ENCODE peak calls at places on chromosomes 3 and 15, in nine cellular contexts. C is H9, O is ascending aorta, T is endothelial cell of umbilical vein, X is caudate nucleus, N is dorsolateral prefrontal cortex, M is neuronal stem cell, I is transverse colon, Y is brain microvascular endothelial cell. S is an unnamed sample.

GRCh38 chr3:99720985-99721632 is 82.7 kb downstream of the COL8A1 start:
- DNase-seq in I (peak; percentile 18), N (no peak), O (no peak), Y (peak; percentile 34), M (no peak), C (no peak), X (no peak), T (peak; percentile 55), S (no peak)

GRCh38 chr3:25043181-25043580 is 384.9 kb upstream of the RARB start:
- DNase-seq in O (no peak), T (no peak), M (no peak), X (no peak), Y (no peak), N (no peak), C (no peak), I (no peak), S (no peak)

GRCh38 chr3:34635352-34635850 is 837.0 kb downstream of the PDCD6IP start:
- DNase-seq in N (no peak), I (no peak), Y (no peak), C (no peak), X (no peak), M (no peak), O (no peak), T (no peak), S (no peak)

GRCh38 chr15:43135351-43135750 is 2.0 kb downstream of the TMEM62 start:
- DNase-seq in O (no peak), Y (no peak), X (no peak), T (no peak), C (no peak), M (no peak), I (no peak), N (no peak), S (no peak)

GRCh38 chr3:69014022-69014580 is 617 bp upstream of the EOGT start:
- DNase-seq in M (no peak), T (no peak), O (no peak), Y (no peak), C (no peak), I (no peak), X (no peak), N (no peak), S (no peak)

GRCh38 chr3:40317061-40317676 is 7.7 kb downstream of the EIF1B start:
- DNase-seq in O (no peak), T (peak; percentile 64), C (no peak), Y (peak; percentile 72), M (peak; percentile 50), I (peak; percentile 27), N (no peak), X (peak; percentile 9), S (peak; percentile 6)

GRCh38 chr3:63015614-63016016 is 140.4 kb upstream of the CADPS start:
- DNase-seq in M (peak; percentile 51), Y (no peak), N (peak; percentile 65), C (peak; percentile 92), T (no peak), I (no peak), O (no peak), X (no peak), S (no peak)

GRCh38 chr15:72751751-72752455 is 31.7 kb downstream of the ADPGK start:
- DNase-seq in N (no peak), I (no peak), T (no peak), C (no peak), X (no peak), O (no peak), M (no peak), Y (no peak), S (no peak)

GRCh38 chr15:99925661-99926461 is 192.6 kb upstream of the LYSMD4 start:
- DNase-seq in M (peak; percentile 30), I (peak; percentile 83), O (peak; percentile 83), T (peak; percentile 16), Y (no peak), N (no peak), C (peak; percentile 69), X (no peak), S (peak; percentile 24)

GRCh38 chr15:100224206-100225185 is 117.3 kb downstream of the ADAMTS17 start:
- DNase-seq in Y (no peak), T (no peak), I (no peak), M (no peak), X (no peak), C (no peak), N (no peak), O (no peak), S (peak; percentile 90)

GRCh38 chr3:52401551-52401950 is 43.4 kb downstream of the SEMA3G start:
- DNase-seq in T (no peak), O (no peak), Y (no peak), N (no peak), C (no peak), M (no peak), I (no peak), X (no peak), S (no peak)

GRCh38 chr3:51706021-51706485 is 815 bp upstream of the GRM2 start:
- DNase-seq in T (no peak), M (no peak), C (no peak), Y (no peak), X (no peak), N (peak; percentile 37), O (no peak), I (no peak), S (no peak)

GRCh38 chr15:35784745-35785144 is 238.8 kb upstream of the DPH6 start:
- DNase-seq in M (no peak), C (no peak), X (no peak), N (no peak), O (no peak), Y (no peak), T (no peak), I (no peak), S (no peak)

GRCh38 chr3:107994954-107995715 is 95.7 kb downstream of the CD47 start:
- DNase-seq in Y (no peak), T (no peak), C (no peak), X (no peak), N (no peak), I (no peak), O (no peak), M (no peak), S (no peak)

DNA sequence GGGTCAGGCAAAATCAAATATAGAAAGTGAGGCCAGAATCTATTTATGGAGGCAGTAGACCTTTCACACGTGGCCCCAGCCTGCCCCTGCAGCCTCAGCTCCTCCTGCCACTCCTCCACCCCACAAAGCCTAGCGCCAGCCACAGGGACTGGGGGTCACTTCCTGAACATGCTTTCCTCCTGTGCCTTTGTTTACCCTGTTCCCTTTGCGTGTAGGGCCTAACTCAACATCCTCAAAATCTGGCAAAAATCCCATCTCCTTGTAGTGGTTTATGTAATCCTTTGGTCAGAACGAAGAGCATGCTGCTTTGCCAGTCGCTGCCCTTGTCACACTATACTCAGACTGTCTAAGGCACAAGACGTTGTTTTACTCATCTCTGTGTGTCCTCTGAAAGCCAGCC is 39.6 kb downstream of the KBTBD12 start:
- DNase-seq in X (no peak), M (no peak), T (no peak), C (no peak), N (no peak), I (no peak), O (no peak), Y (no peak), S (no peak)
- H3K27ac ChIP-seq in X (no peak overlapping the region), M (no peak overlapping the region), T (no peak overlapping the region), C (no peak overlapping the region), N (peak overlapping the region; percentile 28), I (no peak overlapping the region), O (peak overlapping the region; percentile 66), Y (no peak overlapping the region), S (no peak overlapping the region)

DNA sequence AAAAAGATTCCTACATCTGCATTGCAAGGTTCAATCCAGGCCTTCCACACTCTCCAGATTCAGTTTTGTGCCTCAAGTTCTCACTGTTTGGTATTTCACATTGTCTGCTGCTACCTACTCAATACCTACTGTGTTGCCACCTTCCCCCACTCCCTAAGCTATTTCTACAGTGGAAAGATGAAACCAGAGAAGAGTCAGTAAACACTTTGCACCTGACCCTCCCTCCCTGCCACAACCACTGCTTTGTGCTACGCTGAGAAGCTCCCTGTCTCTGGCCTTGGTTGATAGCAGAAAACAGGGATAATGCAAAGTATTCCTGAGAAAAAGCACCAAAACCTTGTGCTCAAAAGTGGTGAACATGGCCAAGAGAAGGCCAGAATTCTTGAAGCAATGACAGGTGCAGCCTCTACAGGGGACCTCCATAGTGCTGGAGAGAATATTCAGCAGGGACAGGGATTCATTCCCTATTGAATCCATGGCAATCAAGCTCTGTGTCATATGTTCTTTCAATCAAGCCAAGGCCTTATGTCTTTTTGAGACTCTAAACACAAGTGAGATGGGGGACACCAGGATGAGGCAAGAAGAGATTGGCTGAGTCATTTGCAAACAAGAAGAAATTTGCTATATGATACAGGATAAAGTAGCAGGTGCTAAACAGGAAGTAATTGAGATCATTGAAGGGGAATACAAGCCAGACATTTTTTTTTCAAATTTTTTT is 83.5 kb upstream of the LIPC start:
- DNase-seq in M (no peak), X (no peak), I (no peak), T (no peak), O (no peak), C (no peak), Y (no peak), N (no peak), S (no peak)
- H3K27ac ChIP-seq in M (no peak overlapping the region), X (no peak overlapping the region), I (no peak overlapping the region), T (no peak overlapping the region), O (no peak overlapping the region), C (no peak overlapping the region), Y (no peak overlapping the region), N (no peak overlapping the region), S (no peak overlapping the region)

DNA sequence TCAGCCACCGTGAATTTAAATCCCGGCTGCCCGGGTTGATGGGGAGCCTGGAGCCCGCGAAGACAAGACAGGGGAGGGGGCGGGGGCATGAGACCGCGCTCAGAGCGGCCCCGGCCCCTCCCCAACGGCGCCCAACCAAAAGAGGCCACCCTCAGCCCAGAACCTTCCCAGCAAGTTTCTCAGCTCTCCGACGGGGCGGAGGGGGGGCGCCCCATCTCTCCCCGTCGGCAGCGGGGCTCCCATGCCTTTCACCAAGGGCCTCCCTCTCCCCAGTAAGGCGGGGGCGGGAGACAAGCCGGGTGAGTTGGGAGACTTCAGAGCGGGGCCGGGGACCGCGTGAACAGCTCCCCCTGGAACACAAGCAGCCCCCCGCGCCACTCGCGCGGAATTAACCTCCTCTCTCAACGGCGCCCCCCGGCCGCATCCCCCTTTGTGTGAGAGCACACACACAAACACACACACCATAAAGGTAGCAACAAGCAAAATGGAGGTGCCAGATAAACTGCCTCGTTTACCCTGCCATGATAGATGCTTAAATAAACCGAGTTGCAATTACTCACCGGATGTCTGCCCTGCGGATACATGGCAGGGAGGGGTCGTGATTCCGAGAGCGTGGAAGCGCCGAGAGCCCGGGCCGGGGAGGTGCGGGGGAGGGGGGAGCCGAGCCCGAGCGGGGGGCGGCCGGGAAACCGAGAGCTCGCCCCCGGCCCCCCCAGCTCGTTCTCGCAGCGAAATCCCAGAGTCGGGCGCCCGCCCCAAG is 1.3 kb downstream of the TLE3 start:
- DNase-seq in Y (peak; percentile 25), X (no peak), M (peak; percentile 76), N (no peak), C (no peak), O (peak; percentile 81), T (peak; percentile 68), I (peak; percentile 61), S (no peak)
- H3K27ac ChIP-seq in Y (peak overlapping the region; percentile 61), X (no peak overlapping the region), M (peak overlapping the region; percentile 64), N (peak overlapping the region; percentile 90), C (no peak overlapping the region), O (peak overlapping the region; percentile 94), T (peak overlapping the region; percentile 85), I (peak overlapping the region; percentile 96), S (peak overlapping the region; percentile 83)

DNA sequence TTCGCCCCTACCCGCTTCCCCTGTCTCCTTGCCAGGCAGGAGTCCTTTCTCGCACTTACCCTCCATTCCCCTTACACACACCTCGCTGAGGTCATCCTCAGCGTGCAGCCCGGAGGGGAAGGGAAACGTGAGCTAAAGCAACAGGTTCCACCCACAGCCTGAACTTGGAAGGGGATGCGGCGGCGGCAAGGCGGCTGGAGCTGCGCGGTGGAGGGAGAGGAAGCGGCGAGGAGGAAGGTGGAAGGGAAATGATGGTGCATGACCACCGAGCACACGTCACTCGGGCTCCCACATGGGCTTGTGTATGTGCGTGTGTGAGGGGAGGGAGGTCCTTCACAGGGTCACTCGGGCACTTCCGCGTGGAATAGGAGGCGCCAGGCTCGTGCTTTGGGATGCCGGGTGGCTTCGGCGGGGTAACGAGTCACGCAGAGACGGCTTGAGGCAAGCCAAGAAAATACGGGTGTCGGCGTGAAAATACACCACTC is 225.6 kb upstream of the IL12A start:
- DNase-seq in T (peak; percentile 94), N (peak; percentile 56), Y (peak; percentile 85), X (no peak), M (peak; percentile 12), I (peak; percentile 55), O (peak; percentile 93), C (peak; percentile 68), S (no peak)
- H3K27ac ChIP-seq in T (peak overlapping the region; percentile 88), N (peak overlapping the region; percentile 94), Y (peak overlapping the region; percentile 95), X (peak overlapping the region; percentile 90), M (no peak overlapping the region), I (peak overlapping the region; percentile 93), O (peak overlapping the region; percentile 100), C (peak overlapping the region; percentile 21), S (peak overlapping the region; percentile 86)